ENCODE peak calls at places on chromosome 9, in five cellular contexts. R is retinal pigment epithelial cell, D is pancreas, B is foreskin fibroblast, V is IMR-90. E is an unnamed sample.

GRCh38 chr9:93659837-93660177 is 83.4 kb downstream of the PHF2 start:
- DNase-seq in R (no peak), D (no peak), B (no peak), V (peak; percentile 15), E (no peak)

GRCh38 chr9:124022201-124023121 is 10.9 kb downstream of the LHX2 start:
- DNase-seq in R (peak; percentile 86), D (no peak), B (no peak), V (no peak), E (no peak)

GRCh38 chr9:19378647-19379046 is 1.4 kb downstream of the RPS6 start:
- DNase-seq in R (no peak), D (no peak), B (peak; percentile 16), V (no peak), E (no peak)

GRCh38 chr9:92964607-92964975 is 17.3 kb downstream of the FGD3 start:
- DNase-seq in R (no peak), D (no peak), B (no peak), V (no peak), E (no peak)

GRCh38 chr9:114694719-114695269 is 12.8 kb upstream of the TEX48 start:
- DNase-seq in R (no peak), D (no peak), B (no peak), V (peak; percentile 26), E (peak; percentile 35)

GRCh38 chr9:35935261-35935660 is 22.7 kb downstream of the OR2S2 start:
- DNase-seq in R (no peak), D (no peak), B (no peak), V (peak; percentile 84), E (no peak)

GRCh38 chr9:38224941-38225340 is 155.9 kb upstream of the SHB start:
- DNase-seq in R (no peak), D (no peak), B (no peak), V (no peak), E (no peak)

GRCh38 chr9:116327702-116328440 is 174.3 kb downstream of the PAPPA start:
- DNase-seq in R (no peak), D (no peak), B (peak; percentile 53), V (peak; percentile 69), E (peak; percentile 76)

GRCh38 chr9:35618854-35619799 is 914 bp upstream of the CD72 start:
- DNase-seq in R (no peak), D (no peak), B (no peak), V (peak; percentile 21), E (no peak)

GRCh38 chr9:27471789-27472585 is 52.1 kb upstream of the IFNK start:
- DNase-seq in R (no peak), D (no peak), B (no peak), V (no peak), E (peak; percentile 66)

GRCh38 chr9:82333671-82334070 is 345.1 kb downstream of the SPATA31D1 start:
- DNase-seq in R (no peak), D (no peak), B (peak; percentile 34), V (peak; percentile 35), E (no peak)

GRCh38 chr9:2395814-2396213 is 225.8 kb upstream of the VLDLR start:
- DNase-seq in R (no peak), D (no peak), B (no peak), V (no peak), E (no peak)

GRCh38 chr9:16352791-16353401 is 517.6 kb downstream of the BNC2 start:
- DNase-seq in R (no peak), D (no peak), B (peak; percentile 41), V (peak; percentile 67), E (peak; percentile 65)

GRCh38 chr9:20315672-20316071 is 306.6 kb downstream of the MLLT3 start:
- DNase-seq in R (peak; percentile 23), D (no peak), B (peak; percentile 81), V (peak; percentile 91), E (peak; percentile 68)

GRCh38 chr9:4803670-4804530 is 11.2 kb downstream of the RCL1 start:
- DNase-seq in R (no peak), D (no peak), B (no peak), V (no peak), E (no peak)

GRCh38 chr9:19161257-19162025 is 34.1 kb upstream of the PLIN2 start:
- DNase-seq in R (peak; percentile 95), D (peak; percentile 18), B (peak; percentile 96), V (peak; percentile 99), E (peak; percentile 95)

GRCh38 chr9:121322037-121322736 is 47.9 kb downstream of the STOM start:
- DNase-seq in R (no peak), D (no peak), B (peak; percentile 94), V (peak; percentile 98), E (peak; percentile 95)

GRCh38 chr9:99352786-99353185 is 130.7 kb downstream of the SEC61B start:
- DNase-seq in R (no peak), D (no peak), B (peak; percentile 91), V (peak; percentile 36), E (peak; percentile 90)

GRCh38 chr9:126860757-126861466 is 473 bp downstream of the ZBTB34 start:
- DNase-seq in R (no peak), D (no peak), B (peak; percentile 43), V (no peak), E (no peak)

GRCh38 chr9:95341262-95342011 is 23.9 kb upstream of the FANCC start:
- DNase-seq in R (no peak), D (no peak), B (peak; percentile 44), V (peak; percentile 37), E (peak; percentile 35)

GRCh38 chr9:110332766-110333165 is 4.9 kb downstream of the TXNDC8 start:
- DNase-seq in R (no peak), D (no peak), B (no peak), V (no peak), E (no peak)

GRCh38 chr9:14186096-14186495 is 127.8 kb downstream of the NFIB start:
- DNase-seq in R (no peak), D (no peak), B (no peak), V (no peak), E (no peak)

GRCh38 chr9:27210588-27210987 is 86.4 kb downstream of the EQTN start:
- DNase-seq in R (no peak), D (no peak), B (no peak), V (no peak), E (no peak)

GRCh38 chr9:91407580-91408275 is 15.9 kb downstream of the NFIL3 start:
- DNase-seq in R (no peak), D (no peak), B (no peak), V (no peak), E (no peak)

GRCh38 chr9:98479967-98480847 is 224.8 kb upstream of the TBC1D2 start:
- DNase-seq in R (no peak), D (no peak), B (no peak), V (peak; percentile 41), E (no peak)

GRCh38 chr9:1979815-1980367 is 35.3 kb upstream of the SMARCA2 start:
- DNase-seq in R (peak; percentile 18), D (peak; percentile 46), B (peak; percentile 80), V (peak; percentile 49), E (peak; percentile 99)

GRCh38 chr9:102985162-102985900 is 9.8 kb upstream of the CYLC2 start:
- DNase-seq in R (no peak), D (no peak), B (no peak), V (no peak), E (no peak)

GRCh38 chr9:14485366-14485765 is 171.4 kb upstream of the NFIB start:
- DNase-seq in R (no peak), D (no peak), B (peak; percentile 32), V (peak; percentile 13), E (no peak)

GRCh38 chr9:37967272-37967581 is 63.3 kb upstream of the SLC25A51 start:
- DNase-seq in R (no peak), D (no peak), B (peak; percentile 35), V (no peak), E (no peak)

GRCh38 chr9:34701023-34701768 is 8.7 kb downstream of the CCL21 start:
- DNase-seq in R (no peak), D (peak; percentile 52), B (peak; percentile 82), V (peak; percentile 29), E (peak; percentile 58)

GRCh38 chr9:80191108-80191507 is 619.3 kb downstream of the TLE4 start:
- DNase-seq in R (no peak), D (no peak), B (peak; percentile 42), V (peak; percentile 57), E (no peak)

GRCh38 chr9:33229359-33230120 is 10.4 kb upstream of the SPINK4 start:
- DNase-seq in R (no peak), D (peak; percentile 71), B (no peak), V (no peak), E (no peak)

DNA sequence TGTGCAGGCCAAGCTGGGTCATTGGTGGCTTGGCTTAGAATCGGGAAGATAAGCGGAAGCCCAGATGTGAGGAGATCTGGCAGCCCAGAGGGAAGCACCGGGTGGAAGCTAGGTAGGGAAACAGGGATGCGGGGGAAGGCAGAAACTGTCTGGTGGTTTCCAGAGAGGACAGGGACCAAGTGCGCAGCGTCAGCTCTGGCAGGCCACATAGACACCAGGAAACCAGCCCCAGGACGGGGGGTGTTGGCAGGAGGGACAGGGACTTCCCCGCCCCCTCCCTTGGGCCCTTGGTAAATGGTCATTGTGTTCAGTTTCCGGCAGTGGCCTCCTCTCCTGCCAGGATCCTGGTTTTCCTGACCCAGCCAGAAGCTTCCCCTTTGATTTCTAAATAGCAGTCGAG is 2.0 kb downstream of the RALGDS start:
- DNase-seq in R (no peak), D (no peak), B (no peak), V (no peak), E (no peak)
- H3K4me3 ChIP-seq in R (no peak overlapping the region), D (no peak overlapping the region), B (peak overlapping the region; percentile 67), V (no peak overlapping the region), E (peak overlapping the region; percentile 74)

DNA sequence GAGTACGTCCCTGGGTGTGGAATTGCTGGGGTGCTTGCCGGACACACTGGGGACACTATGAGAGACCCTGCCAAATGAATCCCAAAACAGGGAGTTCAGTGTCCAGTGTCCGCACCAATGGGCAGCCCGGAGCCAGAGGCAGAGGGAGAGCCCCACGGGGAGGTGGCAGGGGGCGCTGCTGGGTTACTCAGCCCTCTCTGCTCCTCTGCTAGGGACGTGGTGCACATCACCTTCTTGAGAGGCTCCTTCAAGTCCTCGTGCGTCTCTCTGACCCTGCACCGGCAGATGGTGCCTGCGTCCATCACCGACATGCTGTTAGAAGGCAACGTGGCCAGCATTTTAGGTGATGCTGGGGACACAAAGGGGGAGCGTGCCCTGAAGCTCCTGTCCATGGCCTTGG is 20.8 kb downstream of the STKLD1 start:
- DNase-seq in R (no peak), D (no peak), B (peak; percentile 39), V (no peak), E (no peak)
- TF ChIP-seq CTCF in R (peak; percentile 54), D (no peak), B (peak; percentile 30), V (peak; percentile 42), E (peak; percentile 29)

GRCh38 chr9:136292591-136293448 is 11.1 kb downstream of the CCDC187 start:
- DNase-seq in R (no peak), D (no peak), B (no peak), V (no peak), E (no peak)
- H3K4me3 ChIP-seq in R (no peak overlapping the region), D (no peak overlapping the region), B (no peak overlapping the region), V (no peak overlapping the region), E (no peak overlapping the region)

GRCh38 chr9:131095666-131096489 is 453 bp upstream of the AIF1L start:
- DNase-seq in R (no peak), D (peak; percentile 11), B (peak; percentile 28), V (no peak), E (no peak)
- TF ChIP-seq CTCF in R (peak; percentile 22), D (no peak), B (no peak), V (peak; percentile 9), E (no peak)

DNA sequence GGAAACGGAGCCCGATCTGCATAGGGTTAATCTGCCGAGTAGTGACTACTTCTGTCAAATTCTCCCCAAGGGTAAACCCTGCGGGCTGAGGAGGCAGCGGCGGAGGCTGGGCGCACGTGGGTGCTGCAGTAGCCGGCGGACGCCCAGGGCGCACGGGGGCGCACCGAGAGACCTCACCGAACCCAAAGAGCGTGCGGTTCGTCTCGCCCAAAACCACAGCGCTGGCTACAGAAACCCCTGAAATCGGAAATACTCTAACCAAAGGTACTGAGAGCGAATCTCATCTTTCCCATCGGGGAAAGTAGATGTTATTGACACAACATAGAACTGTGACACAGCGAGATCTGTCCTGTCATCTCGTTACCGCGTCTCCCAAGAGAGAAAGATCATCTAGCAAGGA is 56.0 kb upstream of the SHC3 start:
- DNase-seq in R (no peak), D (no peak), B (peak; percentile 46), V (peak; percentile 13), E (no peak)
- H3K4me3 ChIP-seq in R (peak overlapping the region; percentile 45), D (no peak overlapping the region), B (peak overlapping the region; percentile 12), V (peak overlapping the region; percentile 32), E (peak overlapping the region; percentile 6)

E was measured in AG10803.